ENCODE peak calls at places on chromosomes 6 and 20, in six cellular contexts. Y is aorta; I is neural crest cell; C is activated CD8-positive, alpha-beta T cell treated with anti-CD3 and anti-CD28 coated beads, Interleukin-2, amount 10 ng/mL, durations not matched to agents 7 days and 5 days; P is kidney tubule cell; S is astrocyte of the hippocampus. J is an unnamed sample.

GRCh38 chr6:130724089-130724488 is 103.1 kb upstream of the SMLR1 start:
- DNase-seq in Y (no peak), I (no peak), C (peak), P (no peak), S (no peak), J (no peak)

GRCh38 chr6:127201321-127201720 is 65.3 kb upstream of the RNF146 start:
- DNase-seq in I (no peak), Y (no peak), P (peak), C (no peak), S (peak), J (no peak)

GRCh38 chr20:21682576-21682975 is 22.9 kb upstream of the PAX1 start:
- DNase-seq in S (peak), C (no peak), I (no peak), Y (no peak), P (peak), J (no peak)

GRCh38 chr6:82750570-82750969 is 315.1 kb downstream of the UBE3D start:
- DNase-seq in I (no peak), C (no peak), P (no peak), Y (no peak), S (peak), J (no peak)

GRCh38 chr6:148203970-148204369 is 138.7 kb upstream of the SASH1 start:
- DNase-seq in I (no peak), Y (peak), C (peak), S (peak), P (no peak), J (no peak)

GRCh38 chr20:46717818-46718541 is 8.5 kb downstream of the SLC2A10 start:
- DNase-seq in C (no peak), I (no peak), P (no peak), S (no peak), Y (no peak), J (no peak)

GRCh38 chr20:35560541-35560940 is 18.7 kb downstream of the ERGIC3 start:
- DNase-seq in S (no peak), C (no peak), Y (peak), I (no peak), P (no peak), J (no peak)

GRCh38 chr20:16821211-16822089 is 73.3 kb downstream of the OTOR start:
- DNase-seq in S (peak), I (peak), C (peak), P (peak), Y (no peak), J (no peak)

GRCh38 chr6:141653590-141653989 is 479.1 kb upstream of the GJE1 start:
- DNase-seq in Y (no peak), C (no peak), S (peak), I (no peak), P (no peak), J (no peak)

GRCh38 chr6:5640614-5641013 is 366.1 kb downstream of the NRN1 start:
- DNase-seq in Y (no peak), C (no peak), I (no peak), P (no peak), S (no peak), J (no peak)

GRCh38 chr6:76684881-76685280 is 612.4 kb upstream of the IMPG1 start:
- DNase-seq in I (no peak), Y (no peak), S (no peak), P (no peak), C (no peak), J (no peak)

GRCh38 chr20:59678286-59678685 is 73.9 kb downstream of the PHACTR3 start:
- DNase-seq in I (no peak), Y (no peak), P (no peak), C (no peak), S (no peak), J (peak)

GRCh38 chr20:54267510-54268003 is 59.7 kb downstream of the PFDN4 start:
- DNase-seq in I (no peak), S (peak), P (peak), C (no peak), Y (peak), J (no peak)

GRCh38 chr20:16526433-16527380 is 46.5 kb downstream of the KIF16B start:
- DNase-seq in I (no peak), P (no peak), S (no peak), Y (no peak), C (no peak), J (no peak)

GRCh38 chr20:19958243-19958642 is 58.9 kb upstream of the NAA20 start:
- DNase-seq in P (no peak), S (no peak), Y (no peak), C (no peak), I (no peak), J (no peak)

GRCh38 chr6:220736-221475 is 71.4 kb upstream of the DUSP22 start:
- DNase-seq in Y (no peak), P (peak), C (no peak), S (peak), I (no peak), J (no peak)